ENCODE peak calls at places on chromosomes 5 and 9, in nine cellular contexts. T, F, S, A, J, O, L, N and H are unnamed samples.

GRCh38 chr5:149946118-149946517 is 1.5 kb upstream of the PDE6A start:
- DNase-seq in T (no peak), F (no peak), S (no peak), A (no peak), J (no peak), O (no peak), L (no peak), N (no peak), H (no peak)

GRCh38 chr5:132766020-132766805 is 10.8 kb downstream of the SEPTIN8 start:
- DNase-seq in T (no peak), F (no peak), S (no peak), A (no peak), J (no peak), O (no peak), L (no peak), N (no peak), H (no peak)

GRCh38 chr9:130182090-130182909 is 10.1 kb downstream of the NCS1 start:
- DNase-seq in T (no peak), F (no peak), S (no peak), A (no peak), J (no peak), O (no peak), L (no peak), N (no peak), H (no peak)

GRCh38 chr5:153562189-153562588 is 71.7 kb downstream of the GRIA1 start:
- DNase-seq in T (peak), F (no peak), S (peak), A (no peak), J (no peak), O (no peak), L (no peak), N (no peak), H (no peak)

GRCh38 chr9:133676450-133676849 is 40.3 kb downstream of the DBH start:
- DNase-seq in T (no peak), F (no peak), S (no peak), A (no peak), J (no peak), O (no peak), L (no peak), N (no peak), H (no peak)

GRCh38 chr5:19928556-19929421 is 59.2 kb downstream of the CDH18 start:
- DNase-seq in T (peak), F (no peak), S (peak), A (no peak), J (peak), O (no peak), L (peak), N (no peak), H (no peak)

GRCh38 chr5:113166710-113167366 is 190.2 kb downstream of the DCP2 start:
- DNase-seq in T (peak), F (no peak), S (peak), A (no peak), J (no peak), O (no peak), L (no peak), N (peak), H (peak)

GRCh38 chr9:93028448-93029006 is 30.0 kb upstream of the SUSD3 start:
- DNase-seq in T (peak), F (no peak), S (no peak), A (no peak), J (no peak), O (peak), L (no peak), N (no peak), H (no peak)

GRCh38 chr5:54820346-54820745 is 165.0 kb downstream of the ESM1 start:
- DNase-seq in T (peak), F (no peak), S (peak), A (no peak), J (no peak), O (no peak), L (no peak), N (no peak), H (no peak)

GRCh38 chr5:147635882-147636531 is 126.1 kb upstream of the DPYSL3 start:
- DNase-seq in T (no peak), F (no peak), S (no peak), A (no peak), J (no peak), O (no peak), L (no peak), N (no peak), H (no peak)

GRCh38 chr5:17190242-17190778 is 27.1 kb upstream of the BASP1 start:
- DNase-seq in T (peak), F (no peak), S (peak), A (no peak), J (peak), O (peak), L (peak), N (peak), H (peak)

GRCh38 chr5:72212171-72212570 is 104.9 kb downstream of the MAP1B start:
- DNase-seq in T (no peak), F (no peak), S (no peak), A (no peak), J (no peak), O (no peak), L (no peak), N (no peak), H (no peak)

GRCh38 chr9:137307255-137308101 is 5.4 kb upstream of the NRARP start:
- DNase-seq in T (no peak), F (no peak), S (no peak), A (peak), J (no peak), O (no peak), L (no peak), N (peak), H (peak)

GRCh38 chr9:125119643-125120286 is 23.6 kb downstream of the SCAI start:
- DNase-seq in T (no peak), F (no peak), S (peak), A (no peak), J (no peak), O (peak), L (no peak), N (no peak), H (no peak)

GRCh38 chr5:959581-960531 is 48.7 kb upstream of the NKD2 start:
- DNase-seq in T (no peak), F (no peak), S (no peak), A (no peak), J (no peak), O (no peak), L (no peak), N (no peak), H (no peak)

GRCh38 chr5:79702606-79703380 is 13.2 kb downstream of the CMYA5 start:
- DNase-seq in T (peak), F (peak), S (peak), A (no peak), J (no peak), O (peak), L (no peak), N (no peak), H (peak)